ENCODE peak calls at places on chromosomes 6 and 20, in eight cellular contexts. S, Q, E, B, I, H, Y and N are unnamed samples.

GRCh38 chr6:110475255-110475654 is 1.2 kb downstream of the SLC22A16 start:
- DNase-seq in S (no peak), Q (no peak), E (no peak), B (no peak), I (no peak), H (no peak), Y (no peak), N (no peak)

GRCh38 chr6:52925042-52925441 is 15.5 kb upstream of the GSTA3 start:
- DNase-seq in S (no peak), Q (no peak), E (no peak), B (no peak), I (no peak), H (no peak), Y (no peak), N (no peak)

GRCh38 chr6:134373282-134373922 is 55.5 kb upstream of the SGK1 start:
- DNase-seq in S (no peak), Q (peak; percentile 25), E (peak; percentile 39), B (peak; percentile 26), I (no peak), H (no peak), Y (peak; percentile 63), N (no peak)

GRCh38 chr20:29443819-29444218 is 1813.6 kb upstream of the DEFB115 start:
- DNase-seq in S (no peak), Q (no peak), E (no peak), B (no peak), I (no peak), H (no peak), Y (no peak), N (no peak)

GRCh38 chr20:46419882-46420281 is 13.5 kb upstream of the ELMO2 start:
- DNase-seq in S (no peak), Q (no peak), E (no peak), B (no peak), I (no peak), H (no peak), Y (no peak), N (no peak)

GRCh38 chr20:44644384-44645131 is 6.9 kb downstream of the ADA start:
- DNase-seq in S (no peak), Q (no peak), E (no peak), B (no peak), I (no peak), H (no peak), Y (no peak), N (no peak)

GRCh38 chr20:728022-728944 is 40.0 kb downstream of the SLC52A3 start:
- DNase-seq in S (no peak), Q (peak; percentile 83), E (no peak), B (peak; percentile 22), I (peak; percentile 19), H (peak; percentile 87), Y (peak; percentile 54), N (peak; percentile 24)

GRCh38 chr6:26472549-26473245 is 14.9 kb downstream of the BTN2A1 start:
- DNase-seq in S (no peak), Q (no peak), E (no peak), B (no peak), I (no peak), H (no peak), Y (no peak), N (no peak)

GRCh38 chr6:89047473-89047872 is 33.1 kb upstream of the PNRC1 start:
- DNase-seq in S (no peak), Q (no peak), E (no peak), B (no peak), I (no peak), H (no peak), Y (no peak), N (no peak)

GRCh38 chr20:24139846-24140245 is 151.3 kb upstream of the GGTLC1 start:
- DNase-seq in S (no peak), Q (no peak), E (no peak), B (no peak), I (no peak), H (no peak), Y (no peak), N (no peak)

GRCh38 chr6:45697605-45698004 is 318.1 kb downstream of the CLIC5 start:
- DNase-seq in S (no peak), Q (peak; percentile 61), E (no peak), B (no peak), I (no peak), H (no peak), Y (no peak), N (peak; percentile 42)

GRCh38 chr6:141209890-141210289 is 922.8 kb upstream of the GJE1 start:
- DNase-seq in S (no peak), Q (no peak), E (no peak), B (no peak), I (no peak), H (no peak), Y (no peak), N (no peak)

GRCh38 chr6:15086273-15087158 is 159.4 kb upstream of the JARID2 start:
- DNase-seq in S (no peak), Q (peak; percentile 32), E (no peak), B (peak; percentile 18), I (no peak), H (no peak), Y (no peak), N (no peak)

GRCh38 chr20:23189854-23190253 is 103.7 kb upstream of the CD93 start:
- DNase-seq in S (no peak), Q (no peak), E (no peak), B (no peak), I (no peak), H (no peak), Y (peak; percentile 48), N (no peak)

DNA sequence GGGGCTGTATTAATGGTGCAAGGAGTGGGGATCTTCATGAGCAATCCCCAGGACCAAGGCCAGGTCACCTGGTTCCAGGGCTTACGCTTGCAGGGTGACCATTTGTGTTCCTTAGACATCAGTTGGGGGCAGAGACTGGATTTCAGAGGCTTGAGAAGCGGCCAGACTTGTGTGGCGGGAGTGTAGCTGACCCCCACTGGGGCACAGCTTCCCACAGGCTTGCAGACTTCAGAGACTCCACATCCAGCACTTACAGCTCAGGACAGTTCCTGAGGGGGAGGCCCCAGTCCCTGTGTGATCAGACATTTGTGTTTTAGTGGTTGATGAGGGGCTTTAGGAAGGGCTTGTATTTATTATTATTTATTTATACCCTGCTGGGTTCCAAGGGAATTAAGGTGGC is 15.3 kb downstream of the TJAP1 start:
- DNase-seq in S (no peak), Q (no peak), E (no peak), B (no peak), I (no peak), H (no peak), Y (no peak), N (peak; percentile 80)
- H3K4me1 ChIP-seq in S (peaks cover 31% of the 10 kb centered on the region), Q (peaks cover 47% of the 10 kb centered on the region), E (peaks cover 24% of the 10 kb centered on the region), B (peaks cover 21% of the 10 kb centered on the region), I (peaks cover 15% of the 10 kb centered on the region), H (peaks cover 36% of the 10 kb centered on the region), Y (peaks cover 55% of the 10 kb centered on the region), N (peaks cover 52% of the 10 kb centered on the region)

GRCh38 chr6:16765235-16765634 is 4.0 kb upstream of the ATXN1 start:
- DNase-seq in S (no peak), Q (no peak), E (no peak), B (no peak), I (no peak), H (no peak), Y (no peak), N (no peak)

GRCh38 chr6:16766043-16766521 is 4.8 kb upstream of the ATXN1 start:
- DNase-seq in S (no peak), Q (peak; percentile 28), E (no peak), B (no peak), I (no peak), H (no peak), Y (no peak), N (no peak)

GRCh38 chr6:16769131-16769985 is 8.1 kb upstream of the ATXN1 start:
- DNase-seq in S (peak; percentile 77), Q (peak; percentile 65), E (no peak), B (peak; percentile 38), I (no peak), H (peak; percentile 35), Y (peak; percentile 68), N (no peak)

GRCh38 chr6:16767765-16768514 is 6.7 kb upstream of the ATXN1 start:
- DNase-seq in S (no peak), Q (no peak), E (no peak), B (no peak), I (no peak), H (no peak), Y (no peak), N (no peak)

GRCh38 chr6:16766836-16767745 is 5.8 kb upstream of the ATXN1 start:
- DNase-seq in S (no peak), Q (no peak), E (no peak), B (no peak), I (no peak), H (no peak), Y (no peak), N (no peak)
- H3K4me1 ChIP-seq in S (peaks cover 4% of the 10 kb centered on the region), Q (peaks cover 23% of the 10 kb centered on the region), E (peaks cover 2% of the 10 kb centered on the region), B (peaks cover 26% of the 10 kb centered on the region), I (peaks cover 53% of the 10 kb centered on the region), H (peaks cover 5% of the 10 kb centered on the region), Y (peaks cover 75% of the 10 kb centered on the region), N (peaks cover 3% of the 10 kb centered on the region)

GRCh38 chr20:58664883-58665282 is 13.8 kb downstream of the STX16 start:
- DNase-seq in S (no peak), Q (no peak), E (no peak), B (no peak), I (no peak), H (no peak), Y (no peak), N (peak; percentile 74)

GRCh38 chr20:58660855-58661254 is 9.8 kb downstream of the STX16 start:
- DNase-seq in S (no peak), Q (no peak), E (no peak), B (no peak), I (no peak), H (no peak), Y (no peak), N (no peak)

GRCh38 chr20:58659841-58660240 is 8.8 kb downstream of the STX16 start:
- DNase-seq in S (no peak), Q (no peak), E (no peak), B (no peak), I (no peak), H (no peak), Y (no peak), N (no peak)

GRCh38 chr20:58661298-58662141 is 10.4 kb downstream of the STX16 start:
- DNase-seq in S (no peak), Q (no peak), E (no peak), B (no peak), I (peak; percentile 41), H (no peak), Y (no peak), N (no peak)

DNA sequence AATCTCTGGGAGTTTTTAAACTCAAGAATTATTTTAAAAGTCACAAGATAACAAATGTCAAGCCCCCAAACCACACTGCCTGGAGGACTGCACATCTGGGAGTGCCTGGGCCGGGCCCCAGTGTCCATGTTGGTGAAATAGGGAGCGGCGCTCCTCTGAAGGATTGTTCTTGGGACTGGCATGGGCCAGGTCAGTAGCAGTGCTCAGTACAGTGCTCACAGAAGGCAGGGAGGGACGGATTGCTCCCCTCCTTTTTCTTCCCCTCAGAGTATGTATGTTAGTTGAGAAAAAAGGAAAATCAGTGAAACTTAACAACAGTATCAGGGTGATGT is 11.0 kb downstream of the STX16 start:
- DNase-seq in S (no peak), Q (no peak), E (no peak), B (no peak), I (no peak), H (no peak), Y (no peak), N (no peak)
- H3K4me1 ChIP-seq in S (peaks cover 5% of the 10 kb centered on the region), Q (no peaks in the 10 kb centered on the region), E (no peaks in the 10 kb centered on the region), B (peaks cover 10% of the 10 kb centered on the region), I (peaks cover 46% of the 10 kb centered on the region), H (no peaks in the 10 kb centered on the region), Y (peaks cover 54% of the 10 kb centered on the region), N (peaks cover 15% of the 10 kb centered on the region)

DNA sequence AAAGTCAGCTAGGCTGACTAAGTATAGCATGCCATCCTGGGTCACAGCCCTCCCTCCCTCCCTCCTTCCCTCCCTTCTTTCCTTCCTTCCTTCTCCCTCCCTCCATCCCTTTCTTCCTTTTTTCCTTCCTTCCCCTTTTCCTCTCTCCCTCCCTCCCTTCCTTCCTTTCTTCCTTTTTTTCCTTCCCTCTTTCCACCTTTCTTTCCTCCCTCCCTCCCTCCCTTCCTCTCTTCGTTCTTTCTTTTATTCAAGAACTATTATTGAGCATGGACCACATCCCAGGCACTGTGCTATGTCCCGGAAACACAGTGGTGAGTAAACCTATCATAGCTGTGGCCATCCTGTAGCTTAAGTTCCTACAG is 106.2 kb upstream of the BACH2 start:
- DNase-seq in S (no peak), Q (no peak), E (no peak), B (no peak), I (no peak), H (no peak), Y (no peak), N (no peak)
- H3K4me1 ChIP-seq in S (no peaks in the 10 kb centered on the region), Q (no peaks in the 10 kb centered on the region), E (no peaks in the 10 kb centered on the region), B (no peaks in the 10 kb centered on the region), I (peaks cover 63% of the 10 kb centered on the region), H (peaks cover 33% of the 10 kb centered on the region), Y (peaks cover 13% of the 10 kb centered on the region), N (peaks cover 25% of the 10 kb centered on the region)